ENCODE peak calls at places on chromosomes 13 and 19, in seven cellular contexts. Z is islet precursor cell; U is posterior vena cava; F is nephron progenitor cell; O is activated CD4-positive, alpha-beta T cell treated with anti-CD3 and anti-CD28 coated beads, Interleukin-2, amount 50 U/mL, for 1 hour; B is HT1080; P is aorta. N is an unnamed sample.

GRCh38 chr13:27371932-27372331 is 52.5 kb upstream of the GTF3A start:
- DNase-seq in P (no peak), O (no peak), B (no peak), Z (no peak), U (no peak), F (no peak), N (no peak)

GRCh38 chr13:34246511-34246910 is 428.6 kb downstream of the RFC3 start:
- DNase-seq in B (peak; percentile 61), Z (no peak), O (no peak), U (no peak), P (no peak), F (no peak), N (no peak)

GRCh38 chr19:58307736-58308135 is 2.6 kb downstream of the ERVK3-1 start:
- DNase-seq in B (no peak), P (no peak), F (no peak), O (no peak), U (no peak), Z (no peak), N (no peak)

GRCh38 chr19:38893341-38893771 is 6.1 kb downstream of the SIRT2 start:
- DNase-seq in P (no peak), O (no peak), U (no peak), B (no peak), F (no peak), Z (peak; percentile 44), N (no peak)

GRCh38 chr13:30791354-30791921 is 56.1 kb downstream of the ALOX5AP start:
- DNase-seq in U (no peak), O (no peak), P (no peak), F (no peak), Z (peak; percentile 86), B (no peak), N (peak; percentile 83)

GRCh38 chr19:50453243-50453642 is 20.6 kb downstream of the MYBPC2 start:
- DNase-seq in B (no peak), U (no peak), F (no peak), Z (no peak), O (no peak), P (no peak), N (no peak)

GRCh38 chr13:23453132-23453531 is 19.6 kb upstream of the SACS start:
- DNase-seq in Z (no peak), U (no peak), B (no peak), F (no peak), P (no peak), O (no peak), N (no peak)

GRCh38 chr19:39405930-39406655 is 554 bp upstream of the ZFP36 start:
- DNase-seq in F (no peak), Z (no peak), U (no peak), B (peak; percentile 21), O (peak; percentile 93), P (no peak), N (peak; percentile 21)

GRCh38 chr19:29628661-29629385 is 22.7 kb downstream of the POP4 start:
- DNase-seq in P (peak; percentile 51), Z (no peak), O (no peak), U (peak; percentile 66), F (no peak), B (no peak), N (no peak)